ENCODE peak calls at places on chromosomes 5 and 9, in eight cellular contexts. N, K, W, I, T, J, R and B are unnamed samples.

GRCh38 chr9:130825051-130825651 is 9.9 kb upstream of the ABL1 start:
- DNase-seq in W (no peak), T (no peak), I (no peak), R (no peak), J (no peak), K (no peak), N (peak), B (no peak)

GRCh38 chr5:132498686-132499271 is 8.2 kb upstream of the IRF1 start:
- DNase-seq in K (no peak), N (no peak), J (no peak), T (no peak), R (peak), I (no peak), W (peak), B (no peak)

GRCh38 chr5:140558542-140558941 is 1.3 kb upstream of the SRA1 start:
- DNase-seq in K (no peak), I (peak), N (no peak), W (no peak), J (no peak), T (no peak), R (no peak), B (no peak)

GRCh38 chr9:118929317-118929716 is 439.9 kb downstream of the BRINP1 start:
- DNase-seq in N (no peak), R (no peak), T (no peak), K (no peak), I (no peak), W (no peak), J (no peak), B (no peak)

GRCh38 chr5:171776747-171777419 is 8.7 kb upstream of the SMIM23 start:
- DNase-seq in W (no peak), R (no peak), K (no peak), J (no peak), I (no peak), N (no peak), T (no peak), B (no peak)

GRCh38 chr5:142357469-142358090 is 32.8 kb upstream of the SPRY4 start:
- DNase-seq in K (no peak), J (no peak), R (no peak), T (no peak), I (peak), W (no peak), N (no peak), B (no peak)

GRCh38 chr5:126395627-126396026 is 27.6 kb upstream of the GRAMD2B start:
- DNase-seq in R (no peak), J (no peak), W (no peak), I (no peak), T (no peak), N (no peak), K (no peak), B (no peak)

GRCh38 chr5:72093231-72093630 is 14.0 kb upstream of the MAP1B start:
- DNase-seq in K (no peak), J (no peak), N (no peak), I (no peak), R (no peak), T (no peak), W (no peak), B (no peak)

GRCh38 chr9:107292811-107293554 is 9.9 kb downstream of the RAD23B start:
- DNase-seq in R (no peak), K (no peak), I (no peak), W (no peak), N (no peak), J (no peak), T (no peak), B (no peak)

GRCh38 chr5:98770158-98770910 is 3.1 kb upstream of the RGMB start:
- DNase-seq in T (peak), N (peak), K (peak), I (peak), W (peak), J (no peak), R (no peak), B (peak)

GRCh38 chr9:16768816-16769215 is 101.7 kb downstream of the BNC2 start:
- DNase-seq in J (no peak), R (no peak), I (no peak), T (no peak), K (no peak), N (no peak), W (no peak), B (no peak)

GRCh38 chr5:124623265-124623664 is 123.2 kb downstream of the ZNF608 start:
- DNase-seq in T (no peak), J (no peak), W (no peak), R (no peak), K (no peak), N (no peak), I (no peak), B (no peak)

GRCh38 chr5:73136277-73136606 is 15.9 kb downstream of the TMEM171 start:
- DNase-seq in I (no peak), W (no peak), K (no peak), J (no peak), N (no peak), T (no peak), R (no peak), B (no peak)

GRCh38 chr5:80116465-80116864 is 81.3 kb downstream of the THBS4 start:
- DNase-seq in I (no peak), J (no peak), N (no peak), K (no peak), R (no peak), W (no peak), T (no peak), B (no peak)

GRCh38 chr5:181100121-181101015 is 30.6 kb downstream of the OR2V1 start:
- DNase-seq in K (no peak), I (no peak), J (no peak), T (no peak), R (no peak), N (peak), W (no peak), B (peak)

GRCh38 chr9:110427497-110428104 is 89.9 kb upstream of the TXNDC8 start:
- DNase-seq in I (no peak), R (peak), W (peak), N (peak), T (no peak), K (no peak), J (no peak), B (no peak)

GRCh38 chr9:93600504-93600903 is 24.1 kb downstream of the PHF2 start:
- DNase-seq in K (peak), J (no peak), I (no peak), N (no peak), T (peak), R (no peak), W (no peak), B (peak)

GRCh38 chr5:113102121-113102531 is 125.5 kb downstream of the DCP2 start:
- DNase-seq in J (no peak), R (no peak), W (no peak), K (no peak), T (no peak), N (no peak), I (no peak), B (no peak)

DNA sequence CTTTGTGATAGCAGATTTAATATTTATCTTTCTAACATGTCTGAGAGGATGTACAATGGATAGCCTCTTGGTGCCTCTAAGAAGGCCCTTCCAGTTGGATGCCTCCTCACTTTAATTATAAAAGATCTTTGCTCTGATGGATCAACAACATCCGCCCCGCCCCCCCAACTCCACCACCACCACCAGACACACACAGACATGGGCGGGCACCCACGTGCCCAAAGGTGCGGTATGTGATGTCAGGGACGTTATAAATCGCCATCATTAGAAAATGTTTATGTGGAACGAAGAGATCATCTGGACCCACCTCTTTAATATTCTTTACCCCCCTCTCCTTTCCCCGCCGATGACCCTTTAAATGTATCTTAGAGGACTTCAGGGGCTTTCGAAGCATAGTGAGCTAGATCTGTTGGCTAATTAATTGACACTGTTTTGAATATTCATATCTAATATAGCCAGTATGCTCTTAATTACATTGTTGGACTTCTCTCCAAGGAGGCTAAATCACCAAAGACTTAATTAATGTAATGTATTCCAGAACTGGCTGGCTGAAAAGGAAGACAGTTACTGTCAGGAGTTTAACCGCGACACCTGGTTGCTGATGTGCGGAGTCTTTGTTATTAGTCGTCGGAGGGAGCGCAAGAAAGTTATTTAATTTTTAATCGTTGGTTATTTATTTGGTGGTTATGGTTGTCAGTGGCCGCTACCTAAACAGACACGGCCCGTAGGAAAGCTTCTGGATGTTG is 6.1 kb upstream of the FOXB2 start:
- DNase-seq in W (no peak), I (no peak), J (no peak), K (no peak), N (no peak), R (no peak), T (no peak), B (no peak)
- H3K4me3 ChIP-seq in W (no peak), I (no peak), J (no peak), K (no peak), N (no peak), R (no peak), T (no peak), B (no peak)

DNA sequence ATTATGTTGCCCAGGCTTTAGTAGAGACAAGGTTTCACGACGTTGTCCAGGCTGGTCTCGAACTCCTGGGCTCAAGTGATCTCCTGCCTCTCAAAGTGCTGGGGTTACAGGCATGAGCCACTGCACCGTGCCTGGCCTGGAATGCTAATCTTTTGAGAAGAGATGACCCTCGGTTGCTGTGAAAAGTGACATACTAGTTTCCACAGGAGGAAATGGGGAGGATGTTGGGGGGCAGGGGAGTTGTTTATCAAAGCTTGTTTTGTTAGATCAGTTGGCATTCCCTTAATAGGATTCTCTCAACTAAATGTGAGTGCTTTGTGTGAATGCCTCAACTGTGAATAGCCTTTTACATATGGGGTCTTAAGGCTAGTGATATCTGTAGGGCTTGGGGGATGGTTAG is 16.4 kb upstream of the MATR3 start:
- DNase-seq in N (no peak), K (no peak), W (no peak), I (no peak), J (no peak), R (no peak), T (no peak), B (no peak)
- H3K27ac ChIP-seq in N (no peak), K (no peak), W (no peak), I (no peak), J (no peak), R (peak), T (no peak), B (no peak)

GRCh38 chr9:18906656-18907395 is 126.2 kb downstream of the SAXO1 start:
- DNase-seq in R (peak), N (no peak), J (no peak), I (no peak), T (no peak), W (no peak), K (no peak), B (no peak)
- H3K4me3 ChIP-seq in R (no peak), N (no peak), J (no peak), I (no peak), T (no peak), W (no peak), K (no peak), B (no peak)

GRCh38 chr9:112761912-112762651 is 11.5 kb downstream of the SNX30 start:
- DNase-seq in J (no peak), T (no peak), W (no peak), K (no peak), N (no peak), R (no peak), I (no peak), B (no peak)
- H3K27ac ChIP-seq in J (no peak), T (no peak), W (no peak), K (no peak), N (no peak), R (peak), I (no peak), B (no peak)